ENCODE peak calls at places on chromosomes 4 and X, in ten cellular contexts. One of them, this sample, is unnamed.

GRCh38 chr4:150986085-150986484 is 29.0 kb downstream of the LRBA start:
- DNase-seq in dorsolateral prefrontal cortex: no peak
- DNase-seq in thyroid gland: no peak
- DNase-seq in WERI-Rb-1: no peak
- DNase-seq in cardiac muscle cell: no peak
- DNase-seq in endothelial cell: no peak
- DNase-seq in CD8-positive, alpha-beta T cell: no peak
- DNase-seq in fibroblast of mammary gland: no peak
- DNase-seq in pancreas: no peak
- DNase-seq in left ventricle myocardium inferior: no peak
- DNase-seq in this sample: no peak

GRCh38 chr4:19429684-19430083 is 822.0 kb upstream of the SLIT2 start:
- DNase-seq in CD8-positive, alpha-beta T cell: no peak
- DNase-seq in cardiac muscle cell: no peak
- DNase-seq in thyroid gland: no peak
- DNase-seq in dorsolateral prefrontal cortex: no peak
- DNase-seq in WERI-Rb-1: no peak
- DNase-seq in pancreas: no peak
- DNase-seq in endothelial cell: no peak
- DNase-seq in left ventricle myocardium inferior: no peak
- DNase-seq in fibroblast of mammary gland: no peak
- DNase-seq in this sample: no peak

GRCh38 chr4:121375262-121375661 is 5.6 kb downstream of the QRFPR start:
- DNase-seq in pancreas: no peak
- DNase-seq in left ventricle myocardium inferior: no peak
- DNase-seq in cardiac muscle cell: no peak
- DNase-seq in thyroid gland: no peak
- DNase-seq in endothelial cell: no peak
- DNase-seq in dorsolateral prefrontal cortex: no peak
- DNase-seq in fibroblast of mammary gland: peak
- DNase-seq in CD8-positive, alpha-beta T cell: no peak
- DNase-seq in WERI-Rb-1: no peak
- DNase-seq in this sample: no peak

GRCh38 chr4:4852591-4853362 is 6.7 kb upstream of the MSX1 start:
- DNase-seq in cardiac muscle cell: no peak
- DNase-seq in left ventricle myocardium inferior: no peak
- DNase-seq in fibroblast of mammary gland: peak
- DNase-seq in dorsolateral prefrontal cortex: no peak
- DNase-seq in WERI-Rb-1: no peak
- DNase-seq in thyroid gland: no peak
- DNase-seq in endothelial cell: peak
- DNase-seq in CD8-positive, alpha-beta T cell: no peak
- DNase-seq in pancreas: no peak
- DNase-seq in this sample: peak

GRCh38 chr4:80173387-80173786 is 23.9 kb upstream of the PRDM8 start:
- DNase-seq in endothelial cell: no peak
- DNase-seq in left ventricle myocardium inferior: no peak
- DNase-seq in WERI-Rb-1: no peak
- DNase-seq in dorsolateral prefrontal cortex: no peak
- DNase-seq in CD8-positive, alpha-beta T cell: peak
- DNase-seq in pancreas: no peak
- DNase-seq in thyroid gland: no peak
- DNase-seq in cardiac muscle cell: no peak
- DNase-seq in fibroblast of mammary gland: peak
- DNase-seq in this sample: no peak

GRCh38 chr4:155587766-155588165 is 78.9 kb upstream of the GUCY1A1 start:
- DNase-seq in CD8-positive, alpha-beta T cell: no peak
- DNase-seq in pancreas: no peak
- DNase-seq in dorsolateral prefrontal cortex: no peak
- DNase-seq in endothelial cell: no peak
- DNase-seq in left ventricle myocardium inferior: no peak
- DNase-seq in fibroblast of mammary gland: no peak
- DNase-seq in cardiac muscle cell: no peak
- DNase-seq in WERI-Rb-1: no peak
- DNase-seq in thyroid gland: no peak
- DNase-seq in this sample: no peak

GRCh38 chr4:56733352-56733751 is 52.3 kb upstream of the HOPX start:
- DNase-seq in left ventricle myocardium inferior: no peak
- DNase-seq in dorsolateral prefrontal cortex: no peak
- DNase-seq in pancreas: no peak
- DNase-seq in cardiac muscle cell: no peak
- DNase-seq in thyroid gland: no peak
- DNase-seq in endothelial cell: no peak
- DNase-seq in CD8-positive, alpha-beta T cell: no peak
- DNase-seq in fibroblast of mammary gland: no peak
- DNase-seq in WERI-Rb-1: no peak
- DNase-seq in this sample: no peak

GRCh38 chr4:46484881-46485280 is 95.0 kb upstream of the GABRA2 start:
- DNase-seq in dorsolateral prefrontal cortex: no peak
- DNase-seq in cardiac muscle cell: no peak
- DNase-seq in left ventricle myocardium inferior: no peak
- DNase-seq in CD8-positive, alpha-beta T cell: no peak
- DNase-seq in thyroid gland: no peak
- DNase-seq in fibroblast of mammary gland: no peak
- DNase-seq in endothelial cell: no peak
- DNase-seq in WERI-Rb-1: no peak
- DNase-seq in pancreas: no peak
- DNase-seq in this sample: no peak

GRCh38 chr4:111930658-111931057 is 214.6 kb upstream of the FAM241A start:
- DNase-seq in thyroid gland: no peak
- DNase-seq in cardiac muscle cell: no peak
- DNase-seq in fibroblast of mammary gland: no peak
- DNase-seq in dorsolateral prefrontal cortex: no peak
- DNase-seq in left ventricle myocardium inferior: no peak
- DNase-seq in pancreas: no peak
- DNase-seq in CD8-positive, alpha-beta T cell: no peak
- DNase-seq in endothelial cell: no peak
- DNase-seq in WERI-Rb-1: no peak
- DNase-seq in this sample: no peak

GRCh38 chrX:14546190-14546589 is 16.9 kb downstream of the GLRA2 start:
- DNase-seq in CD8-positive, alpha-beta T cell: no peak
- DNase-seq in dorsolateral prefrontal cortex: no peak
- DNase-seq in WERI-Rb-1: no peak
- DNase-seq in thyroid gland: no peak
- DNase-seq in left ventricle myocardium inferior: no peak
- DNase-seq in pancreas: no peak
- DNase-seq in fibroblast of mammary gland: no peak
- DNase-seq in endothelial cell: no peak
- DNase-seq in cardiac muscle cell: no peak
- DNase-seq in this sample: no peak

GRCh38 chr4:170491981-170492380 is 402.2 kb upstream of the AADAT start:
- DNase-seq in dorsolateral prefrontal cortex: no peak
- DNase-seq in left ventricle myocardium inferior: no peak
- DNase-seq in thyroid gland: no peak
- DNase-seq in fibroblast of mammary gland: no peak
- DNase-seq in endothelial cell: no peak
- DNase-seq in WERI-Rb-1: no peak
- DNase-seq in CD8-positive, alpha-beta T cell: no peak
- DNase-seq in cardiac muscle cell: no peak
- DNase-seq in pancreas: no peak
- DNase-seq in this sample: no peak

GRCh38 chrX:136768469-136769084 is 12.2 kb downstream of the ARHGEF6 start:
- DNase-seq in fibroblast of mammary gland: peak
- DNase-seq in dorsolateral prefrontal cortex: no peak
- DNase-seq in left ventricle myocardium inferior: peak
- DNase-seq in cardiac muscle cell: no peak
- DNase-seq in pancreas: no peak
- DNase-seq in endothelial cell: no peak
- DNase-seq in WERI-Rb-1: no peak
- DNase-seq in thyroid gland: peak
- DNase-seq in CD8-positive, alpha-beta T cell: no peak
- DNase-seq in this sample: no peak

GRCh38 chr4:73311428-73311827 is 52.8 kb upstream of the ANKRD17 start:
- DNase-seq in cardiac muscle cell: peak
- DNase-seq in WERI-Rb-1: no peak
- DNase-seq in CD8-positive, alpha-beta T cell: no peak
- DNase-seq in dorsolateral prefrontal cortex: no peak
- DNase-seq in thyroid gland: no peak
- DNase-seq in endothelial cell: no peak
- DNase-seq in left ventricle myocardium inferior: no peak
- DNase-seq in pancreas: no peak
- DNase-seq in fibroblast of mammary gland: peak
- DNase-seq in this sample: no peak

GRCh38 chrX:119477812-119478232 is 9.6 kb downstream of the SLC25A5 start:
- DNase-seq in cardiac muscle cell: no peak
- DNase-seq in left ventricle myocardium inferior: no peak
- DNase-seq in thyroid gland: no peak
- DNase-seq in WERI-Rb-1: no peak
- DNase-seq in CD8-positive, alpha-beta T cell: no peak
- DNase-seq in endothelial cell: no peak
- DNase-seq in dorsolateral prefrontal cortex: no peak
- DNase-seq in fibroblast of mammary gland: peak
- DNase-seq in pancreas: peak
- DNase-seq in this sample: no peak

DNA sequence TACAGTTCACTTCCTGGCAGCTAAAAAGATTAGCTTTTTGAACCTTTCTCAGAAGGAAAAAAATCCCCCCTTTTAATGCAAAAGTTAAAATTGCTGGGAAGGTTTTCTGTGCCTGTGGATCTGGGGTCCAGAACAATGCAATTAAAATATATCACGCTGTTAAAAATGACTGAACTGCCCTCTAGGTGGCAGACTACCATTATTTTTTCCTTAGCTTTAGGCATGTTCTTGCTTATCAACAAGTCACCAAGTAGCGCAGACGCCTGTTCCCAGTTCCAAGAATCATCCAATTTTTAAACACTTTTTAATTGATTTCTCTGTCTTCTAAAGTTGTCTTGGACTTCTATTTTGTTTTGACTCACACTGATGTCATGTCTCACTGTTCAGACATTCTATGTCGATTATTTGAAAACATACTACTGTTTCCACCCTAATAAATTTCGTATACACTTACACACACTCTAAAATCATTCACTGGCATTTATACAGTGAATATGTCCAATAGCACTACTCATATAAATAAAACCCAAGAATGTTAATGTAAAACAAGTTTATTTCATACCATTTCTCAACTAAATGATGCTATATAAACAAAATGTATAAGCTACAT is 661.6 kb downstream of the RAPGEF2 start:
- DNase-seq in dorsolateral prefrontal cortex: no peak
- DNase-seq in pancreas: no peak
- DNase-seq in endothelial cell: peak
- DNase-seq in left ventricle myocardium inferior: no peak
- DNase-seq in WERI-Rb-1: peak
- DNase-seq in fibroblast of mammary gland: peak
- DNase-seq in CD8-positive, alpha-beta T cell: no peak
- DNase-seq in cardiac muscle cell: peak
- DNase-seq in thyroid gland: no peak
- DNase-seq in this sample: peak
- TF ChIP-seq CTCF in dorsolateral prefrontal cortex: peak
- TF ChIP-seq CTCF in pancreas: peak
- TF ChIP-seq CTCF in endothelial cell: peak
- TF ChIP-seq CTCF in left ventricle myocardium inferior: peak
- TF ChIP-seq CTCF in WERI-Rb-1: peak
- TF ChIP-seq CTCF in fibroblast of mammary gland: peak
- TF ChIP-seq CTCF in CD8-positive, alpha-beta T cell: no peak
- TF ChIP-seq CTCF in cardiac muscle cell: peak
- TF ChIP-seq CTCF in thyroid gland: peak
- TF ChIP-seq CTCF in this sample: peak

DNA sequence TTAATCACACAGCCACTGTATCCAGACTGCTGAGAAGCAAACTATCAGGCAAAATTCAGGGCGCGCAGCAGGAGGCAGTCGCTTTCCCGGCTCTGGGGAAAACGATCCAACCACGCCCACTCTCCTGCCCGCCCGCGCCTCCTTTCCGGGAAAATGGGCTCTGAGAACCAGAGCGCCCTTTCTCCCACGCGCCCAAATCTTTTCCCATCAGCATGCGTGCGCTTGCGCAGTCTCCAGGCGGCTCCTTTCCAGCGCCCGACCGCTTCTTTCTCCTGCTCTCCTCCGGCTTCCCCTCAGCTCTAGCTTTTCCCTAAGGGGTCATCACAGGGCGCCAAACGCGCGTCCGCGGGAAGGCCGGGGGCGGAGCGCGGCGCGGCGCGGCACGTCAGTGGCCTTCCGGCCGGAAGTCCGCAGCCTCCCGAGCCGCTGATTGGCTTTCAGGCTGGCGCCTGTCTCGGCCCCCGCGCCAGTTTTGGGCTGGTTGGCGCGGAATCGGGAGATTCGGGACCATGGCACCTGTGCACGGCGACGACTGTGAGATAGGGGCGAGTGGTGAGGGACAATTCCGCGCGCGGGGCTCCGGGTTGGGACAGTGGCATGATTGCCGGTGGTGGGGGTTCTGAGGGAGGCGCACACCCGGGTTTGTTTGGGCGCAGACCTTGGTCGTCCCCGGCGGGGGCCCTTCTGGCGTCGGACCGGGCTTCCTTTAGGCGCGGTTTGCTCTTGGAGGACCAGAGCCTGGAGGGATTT is at the start of gene POLA1:
- DNase-seq in fibroblast of mammary gland: peak
- DNase-seq in cardiac muscle cell: peak
- DNase-seq in thyroid gland: peak
- DNase-seq in dorsolateral prefrontal cortex: peak
- DNase-seq in WERI-Rb-1: peak
- DNase-seq in pancreas: peak
- DNase-seq in endothelial cell: peak
- DNase-seq in left ventricle myocardium inferior: peak
- DNase-seq in CD8-positive, alpha-beta T cell: peak
- DNase-seq in this sample: peak
- TF ChIP-seq CTCF in fibroblast of mammary gland: peak
- TF ChIP-seq CTCF in cardiac muscle cell: peak
- TF ChIP-seq CTCF in thyroid gland: no peak
- TF ChIP-seq CTCF in dorsolateral prefrontal cortex: peak
- TF ChIP-seq CTCF in WERI-Rb-1: peak
- TF ChIP-seq CTCF in pancreas: no peak
- TF ChIP-seq CTCF in endothelial cell: no peak
- TF ChIP-seq CTCF in left ventricle myocardium inferior: peak
- TF ChIP-seq CTCF in CD8-positive, alpha-beta T cell: no peak
- TF ChIP-seq CTCF in this sample: no peak

GRCh38 chr4:77073106-77073858 is 2.5 kb downstream of the CCNI start:
- DNase-seq in fibroblast of mammary gland: peak
- DNase-seq in CD8-positive, alpha-beta T cell: no peak
- DNase-seq in dorsolateral prefrontal cortex: no peak
- DNase-seq in WERI-Rb-1: no peak
- DNase-seq in left ventricle myocardium inferior: no peak
- DNase-seq in thyroid gland: no peak
- DNase-seq in endothelial cell: no peak
- DNase-seq in pancreas: no peak
- DNase-seq in cardiac muscle cell: peak
- DNase-seq in this sample: no peak
- TF ChIP-seq CTCF in fibroblast of mammary gland: no peak
- TF ChIP-seq CTCF in CD8-positive, alpha-beta T cell: no peak
- TF ChIP-seq CTCF in dorsolateral prefrontal cortex: no peak
- TF ChIP-seq CTCF in WERI-Rb-1: no peak
- TF ChIP-seq CTCF in left ventricle myocardium inferior: no peak
- TF ChIP-seq CTCF in thyroid gland: no peak
- TF ChIP-seq CTCF in endothelial cell: no peak
- TF ChIP-seq CTCF in pancreas: no peak
- TF ChIP-seq CTCF in cardiac muscle cell: no peak
- TF ChIP-seq CTCF in this sample: no peak

DNA sequence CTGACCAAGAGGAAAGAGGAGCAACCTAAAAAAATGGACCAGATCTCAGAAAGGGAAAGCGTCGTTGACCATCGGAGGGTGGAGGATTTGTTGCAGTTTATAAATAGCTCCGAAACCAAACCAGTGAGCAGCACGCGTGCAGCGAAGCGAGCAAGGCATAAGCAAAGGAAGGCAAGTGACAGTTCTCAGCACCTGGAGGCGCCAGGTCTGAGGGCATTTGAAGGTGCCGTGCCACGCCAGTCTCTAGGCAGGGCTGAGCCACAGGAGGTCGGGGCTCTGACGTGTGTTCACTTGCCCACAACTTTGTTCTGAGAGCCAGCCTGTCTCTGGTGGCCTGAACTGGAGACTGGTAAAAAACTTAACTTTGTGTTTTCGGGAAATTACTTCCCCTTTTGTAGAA is 59.7 kb downstream of the TNIP2 start:
- DNase-seq in thyroid gland: no peak
- DNase-seq in WERI-Rb-1: no peak
- DNase-seq in pancreas: no peak
- DNase-seq in endothelial cell: no peak
- DNase-seq in left ventricle myocardium inferior: no peak
- DNase-seq in fibroblast of mammary gland: no peak
- DNase-seq in cardiac muscle cell: no peak
- DNase-seq in dorsolateral prefrontal cortex: no peak
- DNase-seq in CD8-positive, alpha-beta T cell: no peak
- DNase-seq in this sample: no peak
- TF ChIP-seq CTCF in thyroid gland: no peak
- TF ChIP-seq CTCF in WERI-Rb-1: no peak
- TF ChIP-seq CTCF in pancreas: no peak
- TF ChIP-seq CTCF in endothelial cell: no peak
- TF ChIP-seq CTCF in left ventricle myocardium inferior: no peak
- TF ChIP-seq CTCF in fibroblast of mammary gland: no peak
- TF ChIP-seq CTCF in cardiac muscle cell: no peak
- TF ChIP-seq CTCF in dorsolateral prefrontal cortex: no peak
- TF ChIP-seq CTCF in CD8-positive, alpha-beta T cell: no peak
- TF ChIP-seq CTCF in this sample: no peak

This sample was measured in neural crest cell.